ENCODE peak calls at places on chromosomes 3 and 15, in five cellular contexts. N, I, H, J and B are unnamed samples.

GRCh38 chr15:31934821-31935220 is 95.5 kb upstream of the CHRNA7 start:
- DNase-seq in H (peak; percentile 86), N (no peak), I (no peak), J (peak; percentile 76), B (no peak)

GRCh38 chr3:4153771-4154170 is 149.4 kb upstream of the SETMAR start:
- DNase-seq in I (no peak), J (no peak), N (no peak), H (no peak), B (no peak)

GRCh38 chr3:156050918-156051317 is 69.5 kb upstream of the KCNAB1 start:
- DNase-seq in N (no peak), H (peak; percentile 7), J (no peak), I (no peak), B (peak; percentile 3)

GRCh38 chr3:112333002-112333385 is at the start of gene CD200:
- DNase-seq in J (peak; percentile 12), I (no peak), N (peak; percentile 90), H (peak; percentile 70), B (no peak)

GRCh38 chr15:24856397-24857093 is 98.2 kb upstream of the SNRPN start:
- DNase-seq in N (peak; percentile 96), I (no peak), J (no peak), H (peak; percentile 65), B (no peak)

GRCh38 chr3:170520996-170521395 is 64.9 kb downstream of the SLC7A14 start:
- DNase-seq in J (peak; percentile 69), H (peak; percentile 85), I (no peak), N (no peak), B (no peak)

GRCh38 chr15:41942886-41943285 is 29.5 kb downstream of the EHD4 start:
- DNase-seq in I (no peak), N (peak; percentile 33), H (no peak), J (no peak), B (no peak)

GRCh38 chr3:50542177-50543034 is 25.1 kb downstream of the C3orf18 start:
- DNase-seq in I (no peak), J (peak; percentile 40), N (peak; percentile 93), H (peak; percentile 20), B (no peak)

GRCh38 chr15:96352594-96353377 is 22.3 kb downstream of the NR2F2 start:
- DNase-seq in N (no peak), H (peak; percentile 92), I (no peak), J (no peak), B (no peak)

GRCh38 chr3:196740476-196741400 is 1.1 kb downstream of the PAK2 start:
- DNase-seq in J (no peak), N (no peak), I (no peak), H (peak; percentile 54), B (no peak)

GRCh38 chr3:149352556-149352955 is 19.1 kb upstream of the TM4SF18 start:
- DNase-seq in J (no peak), H (peak; percentile 42), N (peak; percentile 89), I (no peak), B (no peak)

GRCh38 chr3:180680097-180680430 is 775 bp upstream of the CCDC39 start:
- DNase-seq in J (peak; percentile 19), I (no peak), N (peak; percentile 84), H (no peak), B (peak; percentile 20)

GRCh38 chr3:3110299-3110630 is at the start of gene IL5RA:
- DNase-seq in H (no peak), N (peak; percentile 63), I (no peak), J (no peak), B (no peak)

GRCh38 chr15:93202405-93202804 is 113.4 kb upstream of the RGMA start:
- DNase-seq in I (no peak), N (no peak), H (no peak), J (no peak), B (no peak)

GRCh38 chr3:32794487-32795308 is 23.1 kb upstream of the TRIM71 start:
- DNase-seq in N (peak; percentile 65), J (no peak), I (no peak), H (peak; percentile 32), B (no peak)

GRCh38 chr3:5002871-5003247 is 23.6 kb downstream of the BHLHE40 start:
- DNase-seq in J (no peak), N (no peak), I (no peak), H (no peak), B (no peak)

GRCh38 chr3:31247850-31248618 is 284.7 kb upstream of the STT3B start:
- DNase-seq in H (peak; percentile 43), J (no peak), I (no peak), N (peak; percentile 53), B (no peak)

GRCh38 chr15:88636039-88636438 is 2.8 kb upstream of the ISG20 start:
- DNase-seq in I (no peak), N (peak; percentile 82), J (no peak), H (no peak), B (no peak)

GRCh38 chr15:68445351-68445750 is 13.4 kb upstream of the ITGA11 start:
- DNase-seq in J (no peak), N (no peak), H (no peak), I (no peak), B (no peak)

GRCh38 chr15:90572893-90573292 is 43.2 kb downstream of the CRTC3 start:
- DNase-seq in J (no peak), N (no peak), H (no peak), I (no peak), B (no peak)

GRCh38 chr3:178274711-178275110 is 261.5 kb upstream of the KCNMB2 start:
- DNase-seq in N (no peak), I (no peak), H (no peak), J (no peak), B (no peak)

GRCh38 chr3:177905173-177905894 is 630.9 kb upstream of the KCNMB2 start:
- DNase-seq in H (peak; percentile 99), I (peak; percentile 74), N (no peak), J (peak; percentile 97), B (peak; percentile 22)

GRCh38 chr3:60598668-60599067 is 652.6 kb downstream of the FHIT start:
- DNase-seq in J (no peak), I (no peak), H (no peak), N (no peak), B (no peak)

GRCh38 chr15:71125831-71126453 is 10.7 kb downstream of the THSD4 start:
- DNase-seq in I (no peak), N (peak; percentile 85), J (no peak), H (no peak), B (no peak)

GRCh38 chr15:36612063-36612788 is 32.8 kb downstream of the CDIN1 start:
- DNase-seq in N (no peak), J (no peak), I (peak; percentile 47), H (peak; percentile 94), B (no peak)

GRCh38 chr3:8223766-8224165 is 277.9 kb upstream of the LMCD1 start:
- DNase-seq in I (no peak), N (no peak), H (peak; percentile 27), J (peak; percentile 44), B (no peak)

GRCh38 chr15:51849866-51850265 is 20.4 kb downstream of the TMOD3 start:
- DNase-seq in H (no peak), N (no peak), J (no peak), I (no peak), B (no peak)
- TF ChIP-seq CTCF in H (no peak), N (no peak), J (no peak), I (no peak), B (no peak)

DNA sequence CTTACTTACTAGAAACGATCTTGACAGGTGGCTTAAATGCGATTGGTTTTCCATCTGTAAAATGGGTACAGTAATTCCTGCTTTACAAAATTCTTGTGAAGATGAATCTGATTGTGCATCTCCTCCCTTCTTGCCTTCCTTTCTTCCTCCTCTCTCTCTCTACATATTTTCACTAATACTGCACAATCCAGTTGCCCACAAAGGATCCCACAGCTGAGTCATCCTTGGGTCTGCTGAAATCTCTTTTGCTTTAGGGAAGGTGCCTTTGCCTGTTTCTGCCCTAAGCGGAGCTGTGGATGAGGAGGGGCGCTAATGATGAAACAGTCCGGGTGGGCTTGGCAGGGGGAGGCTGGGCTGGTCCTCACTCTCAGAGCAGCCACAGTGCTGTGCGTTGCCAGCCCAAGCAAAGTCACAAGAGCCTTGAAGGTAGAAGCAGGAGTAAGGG is 46.1 kb downstream of the AMOTL2 start:
- DNase-seq in H (peak; percentile 98), I (peak; percentile 86), J (peak; percentile 81), N (peak; percentile 65), B (no peak)
- H3K4me3 ChIP-seq in H (no peak overlapping the region), I (no peak overlapping the region), J (no peak overlapping the region), N (no peak overlapping the region), B (no peak overlapping the region)

GRCh38 chr15:56936929-56937328 is 18.5 kb downstream of the TCF12 start:
- DNase-seq in N (no peak), I (no peak), H (no peak), J (no peak), B (no peak)
- TF ChIP-seq CTCF in N (no peak), I (no peak), H (no peak), J (no peak), B (no peak)

DNA sequence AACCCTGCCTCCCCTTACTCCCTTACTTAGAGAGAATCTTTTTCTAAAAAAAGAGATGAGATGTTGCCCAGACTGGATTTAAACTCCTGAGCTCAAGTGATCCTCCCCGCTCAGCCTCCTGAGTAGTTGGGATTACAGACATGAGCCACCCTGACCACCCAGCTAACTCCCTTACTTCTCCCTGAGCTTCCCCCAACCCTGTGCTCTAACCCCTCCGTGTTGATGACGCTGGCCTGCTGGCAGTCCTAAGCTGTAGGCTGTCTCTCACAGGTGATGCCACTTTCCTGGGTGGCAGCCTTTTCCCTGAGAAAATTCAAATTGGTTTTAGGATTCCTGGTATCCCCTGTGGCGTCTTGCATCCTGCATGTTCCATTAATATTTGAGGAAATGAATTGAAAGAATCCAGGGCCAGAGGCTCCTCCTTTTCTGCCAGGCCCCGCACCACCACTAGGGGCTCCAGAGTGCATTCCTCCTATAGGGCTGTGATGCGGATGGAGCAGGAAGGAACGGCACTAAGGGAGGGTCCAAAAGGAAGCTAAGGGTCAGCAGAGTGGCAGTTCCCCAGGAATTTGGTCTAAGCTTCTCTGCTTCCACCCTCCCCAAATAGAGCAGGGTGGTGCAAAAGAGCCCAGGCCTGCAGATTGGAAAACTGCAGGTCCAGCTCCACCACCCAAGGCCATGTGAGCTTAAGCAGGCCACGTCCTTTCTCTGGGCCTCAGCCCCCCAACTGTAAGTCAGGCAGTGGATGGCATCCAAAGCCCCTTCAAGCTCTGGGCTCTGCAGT is 101.1 kb downstream of the DAPK2 start:
- DNase-seq in N (peak; percentile 93), H (peak; percentile 36), J (no peak), I (no peak), B (no peak)
- H3K4me3 ChIP-seq in N (no peak overlapping the region), H (no peak overlapping the region), J (no peak overlapping the region), I (no peak overlapping the region), B (no peak overlapping the region)

GRCh38 chr3:18987862-18988447 is 160.4 kb upstream of the KCNH8 start:
- DNase-seq in J (no peak), N (no peak), H (no peak), I (no peak), B (no peak)

GRCh38 chr3:18987070-18987469 is 161.2 kb upstream of the KCNH8 start:
- DNase-seq in I (no peak), H (no peak), J (no peak), N (no peak), B (no peak)

GRCh38 chr3:18989237-18989812 is 159.0 kb upstream of the KCNH8 start:
- DNase-seq in I (no peak), N (no peak), H (no peak), J (no peak), B (no peak)

GRCh38 chr3:18982920-18983319 is 165.4 kb upstream of the KCNH8 start:
- DNase-seq in I (no peak), J (no peak), H (no peak), N (no peak), B (no peak)

GRCh38 chr3:18988619-18989229 is 159.6 kb upstream of the KCNH8 start:
- DNase-seq in H (peak; percentile 1), J (peak; percentile 32), N (no peak), I (no peak), B (no peak)
- TF ChIP-seq CTCF in H (no peak), J (peak; percentile 58), N (peak; percentile 91), I (no peak), B (peak; percentile 60)